ENCODE peak calls at places on chromosomes 2 and 18, in nine cellular contexts. N, J, M, X, B, L, O, H and G are unnamed samples. For H3K4me1 and H3K36me3, the result is how much of the 10 kb centered on the place peaks cover.

GRCh38 chr2:119426801-119427395 is 4.8 kb upstream of the TMEM37 start:
- DNase-seq in H (peak), L (peak), O (peak), J (no peak), N (peak), X (peak), B (no peak), M (peak), G (peak)

GRCh38 chr18:45652703-45653490 is 37.6 kb downstream of the SLC14A2 start:
- DNase-seq in L (no peak), H (no peak), N (no peak), J (peak), M (no peak), B (no peak), X (no peak), O (no peak), G (no peak)

GRCh38 chr2:33205693-33206434 is 259.1 kb downstream of the LTBP1 start:
- DNase-seq in X (no peak), N (no peak), O (no peak), H (no peak), M (no peak), L (no peak), J (no peak), B (no peak), G (no peak)

GRCh38 chr2:237291138-237291792 is 122.7 kb downstream of the COL6A3 start:
- DNase-seq in M (peak), B (no peak), J (peak), X (peak), O (peak), L (peak), H (peak), N (peak), G (peak)

GRCh38 chr2:37711308-37711731 is 39.9 kb upstream of the CDC42EP3 start:
- DNase-seq in N (no peak), M (peak), X (no peak), L (no peak), O (peak), B (peak), J (peak), H (no peak), G (no peak)

GRCh38 chr2:50344509-50345106 is 687.3 kb downstream of the NRXN1 start:
- DNase-seq in B (no peak), N (no peak), X (no peak), L (no peak), O (no peak), M (no peak), J (no peak), H (no peak), G (no peak)

GRCh38 chr2:201327678-201328077 is 29.5 kb downstream of the FLACC1 start:
- DNase-seq in N (no peak), O (no peak), J (no peak), H (no peak), X (no peak), L (no peak), M (no peak), B (no peak), G (no peak)

GRCh38 chr18:59229681-59230443 is 9.9 kb downstream of the GRP start:
- DNase-seq in N (no peak), L (no peak), M (no peak), B (no peak), J (no peak), H (no peak), X (no peak), O (no peak), G (no peak)

GRCh38 chr2:218264773-218265601 is 4.2 kb downstream of the GPBAR1 start:
- DNase-seq in O (no peak), H (peak), X (peak), M (peak), N (no peak), B (no peak), L (peak), J (no peak), G (peak)

GRCh38 chr2:30037016-30037415 is 109.8 kb upstream of the YPEL5 start:
- DNase-seq in B (no peak), M (no peak), H (no peak), L (no peak), N (no peak), X (no peak), O (no peak), J (peak), G (no peak)

GRCh38 chr2:165632594-165632993 is 161.5 kb downstream of the GALNT3 start:
- DNase-seq in O (no peak), N (no peak), L (no peak), X (no peak), H (no peak), M (no peak), B (no peak), J (no peak), G (no peak)

GRCh38 chr2:12070581-12070980 is 324.1 kb downstream of the LPIN1 start:
- DNase-seq in O (no peak), L (no peak), M (no peak), H (no peak), B (no peak), X (no peak), J (peak), N (no peak), G (no peak)

GRCh38 chr2:142483653-142484052 is 352.8 kb upstream of the LRP1B start:
- DNase-seq in M (no peak), X (no peak), O (no peak), H (no peak), N (no peak), B (no peak), J (no peak), L (no peak), G (no peak)
- H3K4me1 ChIP-seq in M (under half), X (under half), O (under half), H (under half), N (under half), B (under half), J (under half), L (under half), G (under half)

GRCh38 chr2:42342795-42343241 is 18.2 kb downstream of the COX7A2L start:
- DNase-seq in B (no peak), M (no peak), O (no peak), J (no peak), H (no peak), L (no peak), N (no peak), X (no peak), G (no peak)

GRCh38 chr2:42339191-42339912 is 21.7 kb downstream of the COX7A2L start:
- DNase-seq in X (no peak), B (no peak), J (peak), O (no peak), M (no peak), L (peak), H (no peak), N (no peak), G (peak)

GRCh38 chr2:42340045-42340937 is 20.7 kb downstream of the COX7A2L start:
- DNase-seq in X (no peak), O (no peak), N (no peak), J (no peak), M (no peak), B (no peak), L (no peak), H (no peak), G (no peak)

GRCh38 chr2:42340938-42341636 is 19.9 kb downstream of the COX7A2L start:
- DNase-seq in O (no peak), J (no peak), M (no peak), X (no peak), H (no peak), L (no peak), N (no peak), B (no peak), G (no peak)

DNA sequence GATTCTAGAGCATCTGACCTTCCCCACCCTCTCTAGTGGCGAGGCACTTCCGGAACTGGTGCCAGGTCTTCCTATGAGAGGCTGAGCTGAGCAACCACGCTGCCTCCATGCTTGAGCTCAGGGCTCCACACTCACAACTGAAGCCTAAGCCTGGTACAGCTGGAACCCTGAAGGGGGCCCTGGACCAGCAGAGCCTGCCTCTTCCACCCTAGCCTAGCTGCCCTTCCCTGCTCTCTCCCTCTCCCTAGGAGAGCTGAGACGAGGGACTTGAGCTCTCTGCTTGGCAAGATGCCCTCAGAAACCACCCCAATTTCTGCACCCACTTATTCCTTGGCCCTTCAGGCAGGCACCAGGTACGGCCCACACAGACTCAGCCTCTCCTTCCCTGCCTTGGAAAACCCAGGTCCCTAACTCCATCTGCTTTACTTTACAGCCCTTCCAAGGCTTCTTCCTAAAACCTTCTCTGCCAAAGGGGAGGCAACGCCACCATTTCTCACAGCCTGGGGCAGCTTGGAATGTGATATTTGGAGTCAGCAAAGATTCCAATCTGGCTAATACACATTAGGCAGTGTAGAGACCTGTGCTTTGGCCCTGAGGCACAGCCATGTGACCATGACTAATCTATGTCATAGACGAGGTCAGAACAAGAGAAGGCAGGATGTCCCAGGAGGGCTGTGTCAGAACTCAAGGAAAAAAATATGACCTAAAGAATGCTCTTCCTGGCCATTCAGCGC is 18.8 kb downstream of the COX7A2L start:
- DNase-seq in X (no peak), B (no peak), H (no peak), O (peak), N (peak), L (peak), M (no peak), J (peak), G (peak)
- H3K27ac ChIP-seq in X (no peak), B (no peak), H (peak), O (peak), N (peak), L (peak), M (no peak), J (peak), G (no peak)

GRCh38 chr2:120590841-120591240 is 144.8 kb upstream of the GLI2 start:
- DNase-seq in O (no peak), H (no peak), B (no peak), L (no peak), X (no peak), M (no peak), J (no peak), N (no peak), G (no peak)

GRCh38 chr2:120593921-120594686 is 141.6 kb upstream of the GLI2 start:
- DNase-seq in X (no peak), B (no peak), N (no peak), O (no peak), L (no peak), H (no peak), J (no peak), M (no peak), G (no peak)

GRCh38 chr2:120589782-120590608 is 145.7 kb upstream of the GLI2 start:
- DNase-seq in J (peak), O (peak), M (no peak), H (peak), L (peak), B (no peak), N (no peak), X (no peak), G (no peak)

GRCh38 chr2:120592084-120592483 is 143.6 kb upstream of the GLI2 start:
- DNase-seq in H (no peak), J (no peak), X (no peak), B (no peak), O (no peak), N (no peak), M (no peak), L (no peak), G (no peak)

GRCh38 chr2:120591572-120591971 is 144.1 kb upstream of the GLI2 start:
- DNase-seq in N (no peak), B (no peak), O (no peak), M (no peak), H (no peak), J (no peak), X (no peak), L (no peak), G (no peak)
- H3K36me3 ChIP-seq in N (under half), B (under half), O (under half), M (under half), H (under half), J (under half), X (under half), L (under half), G (under half)

GRCh38 chr2:47043891-47044239 is 111.2 kb downstream of the STPG4 start:
- DNase-seq in O (no peak), X (no peak), N (no peak), J (no peak), H (no peak), B (no peak), L (no peak), M (no peak), G (no peak)

GRCh38 chr2:47041891-47042684 is 113.0 kb downstream of the STPG4 start:
- DNase-seq in X (no peak), J (peak), H (no peak), M (no peak), O (no peak), N (no peak), L (no peak), B (no peak), G (no peak)

GRCh38 chr2:47040662-47041061 is 114.4 kb downstream of the STPG4 start:
- DNase-seq in H (no peak), B (no peak), O (no peak), X (no peak), M (no peak), N (no peak), J (no peak), L (peak), G (no peak)

GRCh38 chr2:47041065-47041464 is 114.0 kb downstream of the STPG4 start:
- DNase-seq in X (peak), J (no peak), B (no peak), M (no peak), L (no peak), O (no peak), N (peak), H (no peak), G (no peak)

DNA sequence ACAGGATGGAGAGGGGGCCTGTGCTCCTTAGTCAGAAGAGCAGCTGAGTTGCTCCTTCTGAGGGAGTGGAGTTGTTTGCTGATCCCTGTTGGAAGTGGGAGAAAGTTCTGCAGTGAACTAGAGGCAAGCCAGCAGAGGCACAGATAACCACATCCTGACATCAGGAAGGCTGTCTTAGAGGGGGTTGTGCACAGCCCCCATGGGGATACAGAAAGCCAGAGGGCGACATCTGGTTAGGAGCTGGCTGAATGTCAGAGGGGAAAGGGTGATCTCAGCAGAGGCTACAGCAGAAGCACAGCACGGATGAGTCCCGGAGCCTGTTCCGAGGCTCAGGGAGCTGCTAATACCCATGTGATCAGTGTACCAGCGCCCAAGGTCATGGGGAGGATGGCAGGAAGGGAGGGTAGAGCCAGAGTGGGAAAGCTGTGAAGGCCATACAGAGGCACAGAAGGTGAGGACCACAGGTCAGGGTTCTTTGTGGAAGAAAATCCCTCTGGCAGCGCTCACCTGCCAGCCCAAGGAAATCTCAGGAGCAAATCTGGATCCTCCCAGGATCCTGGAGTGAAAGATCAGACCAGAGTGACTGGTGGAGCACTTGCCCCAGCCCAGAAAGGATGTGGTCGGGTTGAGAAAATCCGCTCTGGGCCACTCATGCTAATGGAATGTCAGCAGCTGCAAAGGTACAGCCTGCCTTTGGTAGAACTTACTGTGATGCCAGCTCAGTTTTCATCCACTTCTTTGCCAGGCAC is 111.8 kb downstream of the STPG4 start:
- DNase-seq in H (no peak), X (peak), B (no peak), N (no peak), O (peak), L (peak), M (peak), J (peak), G (peak)
- H3K4me1 ChIP-seq in H (under half), X (under half), B (under half), N (under half), O (half or more), L (half or more), M (half or more), J (under half), G (under half)

DNA sequence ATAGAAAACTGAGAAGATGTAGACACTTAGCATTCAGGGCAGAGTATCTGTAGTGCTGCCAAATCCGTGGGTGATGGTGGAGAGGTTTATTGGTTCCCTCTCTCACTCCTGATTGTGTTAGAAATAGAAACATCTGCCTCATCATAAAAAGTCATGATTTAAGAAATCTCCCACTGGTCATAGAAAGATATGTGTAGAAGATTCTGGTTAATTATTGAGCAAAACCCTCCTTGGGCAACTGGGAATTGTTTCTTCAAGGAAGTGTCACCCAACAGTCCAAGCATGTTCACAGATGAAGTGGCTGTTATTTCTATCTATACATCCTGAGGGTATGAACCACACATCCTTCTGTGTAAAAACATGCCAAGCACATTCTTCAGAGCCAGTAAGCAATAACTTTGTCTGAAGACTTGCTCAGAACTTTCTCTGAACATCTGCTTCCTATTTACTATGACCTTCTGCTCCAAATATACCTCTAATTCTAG is 33.6 kb upstream of the CHRNA1 start:
- DNase-seq in J (peak), B (no peak), N (no peak), X (no peak), H (no peak), O (no peak), L (no peak), M (no peak), G (no peak)
- H3K27ac ChIP-seq in J (peak), B (no peak), N (no peak), X (no peak), H (no peak), O (no peak), L (no peak), M (no peak), G (no peak)

DNA sequence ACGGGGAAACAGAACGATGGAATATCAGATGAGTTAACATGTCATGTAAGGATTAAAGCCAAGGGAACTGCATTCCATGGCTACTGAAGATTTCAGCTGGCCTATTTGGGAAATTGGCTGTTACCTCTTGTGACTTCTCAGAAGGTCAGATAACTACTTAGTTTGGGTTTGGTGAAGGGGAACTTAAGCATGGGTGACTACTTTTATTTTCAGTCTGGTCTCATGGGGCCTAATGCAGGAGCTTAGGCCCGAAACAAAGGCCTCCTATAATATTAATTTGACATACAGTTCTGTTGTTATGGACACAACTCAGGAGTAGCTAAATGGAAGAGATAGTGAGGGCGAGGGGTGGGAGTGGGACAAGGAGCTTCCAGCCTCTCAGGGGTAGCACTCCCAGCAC is 44.0 kb upstream of the TXNDC2 start:
- DNase-seq in J (no peak), O (no peak), N (no peak), H (no peak), B (no peak), M (no peak), L (no peak), X (no peak), G (no peak)
- H3K36me3 ChIP-seq in J (under half), O (under half), N (under half), H (under half), B (under half), M (under half), L (under half), X (under half), G (under half)